ENCODE peak calls at places on chromosome 21, in nine cellular contexts. One of them, this sample, is unnamed.
A peak's percentile ranks its signal among the peaks of the same experiment; 100 is the strongest.

GRCh38 chr21:18373631-18374030 is 30.0 kb downstream of the TMPRSS15 start:
- DNase-seq in CD8-positive, alpha-beta memory T cell: no peak
- DNase-seq in B cell: no peak
- DNase-seq in bronchial epithelial cell: no peak
- DNase-seq in HT1080: peak; percentile 76
- DNase-seq in brain microvascular endothelial cell: peak; percentile 3
- DNase-seq in Caki2: no peak
- DNase-seq in HFFc6: no peak
- DNase-seq in T-helper 17 cell: no peak
- DNase-seq in this sample: no peak

GRCh38 chr21:33968082-33968997 is 52.7 kb upstream of the ATP5PO start:
- DNase-seq in Caki2: peak; percentile 96
- DNase-seq in brain microvascular endothelial cell: peak; percentile 64
- DNase-seq in T-helper 17 cell: no peak
- DNase-seq in CD8-positive, alpha-beta memory T cell: no peak
- DNase-seq in HFFc6: peak; percentile 84
- DNase-seq in HT1080: peak; percentile 80
- DNase-seq in bronchial epithelial cell: peak; percentile 83
- DNase-seq in B cell: peak; percentile 27
- DNase-seq in this sample: no peak

GRCh38 chr21:41799763-41800162 is 32.9 kb upstream of the RIPK4 start:
- DNase-seq in HFFc6: no peak
- DNase-seq in brain microvascular endothelial cell: no peak
- DNase-seq in Caki2: no peak
- DNase-seq in B cell: no peak
- DNase-seq in T-helper 17 cell: no peak
- DNase-seq in HT1080: no peak
- DNase-seq in bronchial epithelial cell: no peak
- DNase-seq in CD8-positive, alpha-beta memory T cell: no peak
- DNase-seq in this sample: no peak

GRCh38 chr21:38434913-38435533 is 63.3 kb downstream of the ERG start:
- DNase-seq in brain microvascular endothelial cell: peak; percentile 81
- DNase-seq in B cell: no peak
- DNase-seq in bronchial epithelial cell: peak; percentile 57
- DNase-seq in HT1080: peak; percentile 73
- DNase-seq in CD8-positive, alpha-beta memory T cell: no peak
- DNase-seq in HFFc6: peak; percentile 28
- DNase-seq in Caki2: peak; percentile 35
- DNase-seq in T-helper 17 cell: no peak
- DNase-seq in this sample: no peak

GRCh38 chr21:21921410-21922232 is 923.4 kb downstream of the NCAM2 start:
- DNase-seq in B cell: peak; percentile 1
- DNase-seq in HFFc6: no peak
- DNase-seq in CD8-positive, alpha-beta memory T cell: no peak
- DNase-seq in HT1080: peak; percentile 23
- DNase-seq in Caki2: peak; percentile 3
- DNase-seq in bronchial epithelial cell: peak; percentile 4
- DNase-seq in brain microvascular endothelial cell: no peak
- DNase-seq in T-helper 17 cell: no peak
- DNase-seq in this sample: no peak

GRCh38 chr21:42038826-42039425 is 28.8 kb upstream of the ZBTB21 start:
- DNase-seq in CD8-positive, alpha-beta memory T cell: no peak
- DNase-seq in bronchial epithelial cell: no peak
- DNase-seq in HFFc6: peak; percentile 10
- DNase-seq in brain microvascular endothelial cell: no peak
- DNase-seq in B cell: no peak
- DNase-seq in HT1080: no peak
- DNase-seq in Caki2: no peak
- DNase-seq in T-helper 17 cell: no peak
- DNase-seq in this sample: no peak

GRCh38 chr21:45593162-45594022 is 50.1 kb upstream of the PCBP3 start:
- DNase-seq in B cell: no peak
- DNase-seq in T-helper 17 cell: no peak
- DNase-seq in CD8-positive, alpha-beta memory T cell: no peak
- DNase-seq in Caki2: no peak
- DNase-seq in bronchial epithelial cell: no peak
- DNase-seq in brain microvascular endothelial cell: no peak
- DNase-seq in HFFc6: no peak
- DNase-seq in HT1080: peak; percentile 65
- DNase-seq in this sample: no peak

GRCh38 chr21:25582888-25583287 is 24.4 kb downstream of the MRPL39 start:
- DNase-seq in B cell: no peak
- DNase-seq in CD8-positive, alpha-beta memory T cell: no peak
- DNase-seq in brain microvascular endothelial cell: no peak
- DNase-seq in HT1080: no peak
- DNase-seq in HFFc6: no peak
- DNase-seq in bronchial epithelial cell: no peak
- DNase-seq in T-helper 17 cell: no peak
- DNase-seq in Caki2: no peak
- DNase-seq in this sample: no peak

GRCh38 chr21:39556176-39556575 is 56.6 kb upstream of the B3GALT5 start:
- DNase-seq in bronchial epithelial cell: no peak
- DNase-seq in HFFc6: no peak
- DNase-seq in T-helper 17 cell: no peak
- DNase-seq in brain microvascular endothelial cell: no peak
- DNase-seq in B cell: no peak
- DNase-seq in Caki2: no peak
- DNase-seq in HT1080: peak; percentile 29
- DNase-seq in CD8-positive, alpha-beta memory T cell: no peak
- DNase-seq in this sample: no peak

GRCh38 chr21:30216041-30216723 is at the start of gene CLDN8:
- DNase-seq in B cell: no peak
- DNase-seq in T-helper 17 cell: no peak
- DNase-seq in bronchial epithelial cell: peak; percentile 48
- DNase-seq in HFFc6: no peak
- DNase-seq in Caki2: no peak
- DNase-seq in CD8-positive, alpha-beta memory T cell: no peak
- DNase-seq in brain microvascular endothelial cell: no peak
- DNase-seq in HT1080: no peak
- DNase-seq in this sample: no peak

GRCh38 chr21:34878501-34878900 is 170.6 kb downstream of the RUNX1 start:
- DNase-seq in HFFc6: no peak
- DNase-seq in B cell: no peak
- DNase-seq in CD8-positive, alpha-beta memory T cell: no peak
- DNase-seq in HT1080: no peak
- DNase-seq in T-helper 17 cell: no peak
- DNase-seq in brain microvascular endothelial cell: no peak
- DNase-seq in Caki2: peak; percentile 67
- DNase-seq in bronchial epithelial cell: peak; percentile 81
- DNase-seq in this sample: no peak

GRCh38 chr21:37787456-37787855 is 128.8 kb downstream of the KCNJ6 start:
- DNase-seq in T-helper 17 cell: no peak
- DNase-seq in Caki2: peak; percentile 44
- DNase-seq in B cell: no peak
- DNase-seq in CD8-positive, alpha-beta memory T cell: no peak
- DNase-seq in brain microvascular endothelial cell: peak; percentile 86
- DNase-seq in HFFc6: peak; percentile 76
- DNase-seq in bronchial epithelial cell: peak; percentile 74
- DNase-seq in HT1080: peak; percentile 73
- DNase-seq in this sample: no peak

GRCh38 chr21:44521928-44522752 is 17.9 kb downstream of the KRTAP10-1 start:
- DNase-seq in T-helper 17 cell: no peak
- DNase-seq in CD8-positive, alpha-beta memory T cell: no peak
- DNase-seq in bronchial epithelial cell: no peak
- DNase-seq in HFFc6: no peak
- DNase-seq in HT1080: no peak
- DNase-seq in brain microvascular endothelial cell: no peak
- DNase-seq in Caki2: no peak
- DNase-seq in B cell: no peak
- DNase-seq in this sample: peak; percentile 53

GRCh38 chr21:16454371-16454770 is 724.6 kb downstream of the USP25 start:
- DNase-seq in CD8-positive, alpha-beta memory T cell: no peak
- DNase-seq in B cell: no peak
- DNase-seq in HFFc6: peak; percentile 24
- DNase-seq in T-helper 17 cell: no peak
- DNase-seq in bronchial epithelial cell: no peak
- DNase-seq in brain microvascular endothelial cell: no peak
- DNase-seq in HT1080: peak; percentile 2
- DNase-seq in Caki2: no peak
- DNase-seq in this sample: no peak

GRCh38 chr21:25885405-25885804 is 150.6 kb downstream of the GABPA start:
- DNase-seq in HT1080: no peak
- DNase-seq in bronchial epithelial cell: no peak
- DNase-seq in HFFc6: no peak
- DNase-seq in B cell: no peak
- DNase-seq in Caki2: no peak
- DNase-seq in CD8-positive, alpha-beta memory T cell: no peak
- DNase-seq in brain microvascular endothelial cell: no peak
- DNase-seq in T-helper 17 cell: no peak
- DNase-seq in this sample: no peak

GRCh38 chr21:16908087-16908486 is 604.8 kb upstream of the CXADR start:
- DNase-seq in HFFc6: peak; percentile 3
- DNase-seq in B cell: no peak
- DNase-seq in CD8-positive, alpha-beta memory T cell: no peak
- DNase-seq in brain microvascular endothelial cell: no peak
- DNase-seq in HT1080: peak; percentile 5
- DNase-seq in Caki2: peak; percentile 2
- DNase-seq in T-helper 17 cell: no peak
- DNase-seq in bronchial epithelial cell: peak; percentile 95
- DNase-seq in this sample: no peak

GRCh38 chr21:14259669-14260458 is 43.9 kb downstream of the RBM11 start:
- DNase-seq in Caki2: peak; percentile 33
- DNase-seq in HFFc6: peak; percentile 33
- DNase-seq in bronchial epithelial cell: peak; percentile 68
- DNase-seq in brain microvascular endothelial cell: peak; percentile 31
- DNase-seq in CD8-positive, alpha-beta memory T cell: no peak
- DNase-seq in HT1080: peak; percentile 37
- DNase-seq in B cell: peak; percentile 55
- DNase-seq in T-helper 17 cell: no peak
- DNase-seq in this sample: no peak

GRCh38 chr21:16070207-16070651 is 340.4 kb downstream of the USP25 start:
- DNase-seq in T-helper 17 cell: no peak
- DNase-seq in brain microvascular endothelial cell: no peak
- DNase-seq in Caki2: no peak
- DNase-seq in HFFc6: peak; percentile 22
- DNase-seq in B cell: no peak
- DNase-seq in HT1080: no peak
- DNase-seq in bronchial epithelial cell: no peak
- DNase-seq in CD8-positive, alpha-beta memory T cell: no peak
- DNase-seq in this sample: no peak

GRCh38 chr21:18053151-18053550 is 191.5 kb upstream of the CHODL start:
- DNase-seq in brain microvascular endothelial cell: no peak
- DNase-seq in HFFc6: no peak
- DNase-seq in B cell: no peak
- DNase-seq in HT1080: no peak
- DNase-seq in CD8-positive, alpha-beta memory T cell: no peak
- DNase-seq in T-helper 17 cell: no peak
- DNase-seq in bronchial epithelial cell: no peak
- DNase-seq in Caki2: no peak
- DNase-seq in this sample: no peak

GRCh38 chr21:34775793-34776192 is 107.0 kb downstream of the CLIC6 start:
- DNase-seq in bronchial epithelial cell: no peak
- DNase-seq in T-helper 17 cell: no peak
- DNase-seq in CD8-positive, alpha-beta memory T cell: no peak
- DNase-seq in B cell: no peak
- DNase-seq in Caki2: no peak
- DNase-seq in HT1080: no peak
- DNase-seq in brain microvascular endothelial cell: no peak
- DNase-seq in HFFc6: no peak
- DNase-seq in this sample: no peak

GRCh38 chr21:26072891-26073615 is 97.5 kb downstream of the APP start:
- DNase-seq in HT1080: peak; percentile 43
- DNase-seq in Caki2: no peak
- DNase-seq in HFFc6: peak; percentile 71
- DNase-seq in brain microvascular endothelial cell: peak; percentile 87
- DNase-seq in CD8-positive, alpha-beta memory T cell: no peak
- DNase-seq in bronchial epithelial cell: no peak
- DNase-seq in T-helper 17 cell: no peak
- DNase-seq in B cell: no peak
- DNase-seq in this sample: no peak

GRCh38 chr21:18041012-18041411 is 203.6 kb upstream of the CHODL start:
- DNase-seq in HFFc6: no peak
- DNase-seq in bronchial epithelial cell: peak; percentile 1
- DNase-seq in brain microvascular endothelial cell: no peak
- DNase-seq in B cell: no peak
- DNase-seq in Caki2: peak; percentile 7
- DNase-seq in HT1080: peak; percentile 50
- DNase-seq in T-helper 17 cell: no peak
- DNase-seq in CD8-positive, alpha-beta memory T cell: no peak
- DNase-seq in this sample: no peak

GRCh38 chr21:30209571-30209970 is 6.3 kb downstream of the CLDN8 start:
- DNase-seq in brain microvascular endothelial cell: no peak
- DNase-seq in Caki2: no peak
- DNase-seq in HT1080: no peak
- DNase-seq in B cell: no peak
- DNase-seq in bronchial epithelial cell: no peak
- DNase-seq in HFFc6: no peak
- DNase-seq in CD8-positive, alpha-beta memory T cell: no peak
- DNase-seq in T-helper 17 cell: no peak
- DNase-seq in this sample: no peak

GRCh38 chr21:17610862-17611261 is 1.8 kb downstream of the BTG3 start:
- DNase-seq in T-helper 17 cell: no peak
- DNase-seq in Caki2: no peak
- DNase-seq in HT1080: no peak
- DNase-seq in B cell: peak; percentile 13
- DNase-seq in bronchial epithelial cell: no peak
- DNase-seq in CD8-positive, alpha-beta memory T cell: no peak
- DNase-seq in HFFc6: no peak
- DNase-seq in brain microvascular endothelial cell: no peak
- DNase-seq in this sample: no peak

GRCh38 chr21:38441153-38441552 is 57.1 kb downstream of the ERG start:
- DNase-seq in HT1080: no peak
- DNase-seq in Caki2: no peak
- DNase-seq in CD8-positive, alpha-beta memory T cell: no peak
- DNase-seq in bronchial epithelial cell: no peak
- DNase-seq in B cell: no peak
- DNase-seq in brain microvascular endothelial cell: no peak
- DNase-seq in HFFc6: no peak
- DNase-seq in T-helper 17 cell: no peak
- DNase-seq in this sample: no peak

GRCh38 chr21:36297555-36297937 is 22.5 kb upstream of the MORC3 start:
- DNase-seq in brain microvascular endothelial cell: no peak
- DNase-seq in T-helper 17 cell: no peak
- DNase-seq in Caki2: no peak
- DNase-seq in B cell: peak; percentile 18
- DNase-seq in HT1080: no peak
- DNase-seq in bronchial epithelial cell: no peak
- DNase-seq in HFFc6: no peak
- DNase-seq in CD8-positive, alpha-beta memory T cell: no peak
- DNase-seq in this sample: peak; percentile 36

GRCh38 chr21:35508389-35508888 is 459.3 kb upstream of the RUNX1 start:
- DNase-seq in bronchial epithelial cell: peak; percentile 47
- DNase-seq in T-helper 17 cell: no peak
- DNase-seq in brain microvascular endothelial cell: peak; percentile 76
- DNase-seq in Caki2: peak; percentile 6
- DNase-seq in HT1080: peak; percentile 65
- DNase-seq in HFFc6: peak; percentile 93
- DNase-seq in B cell: no peak
- DNase-seq in CD8-positive, alpha-beta memory T cell: no peak
- DNase-seq in this sample: peak; percentile 84

GRCh38 chr21:38504056-38504455 is 5.8 kb upstream of the ERG start:
- DNase-seq in CD8-positive, alpha-beta memory T cell: no peak
- DNase-seq in HT1080: no peak
- DNase-seq in Caki2: no peak
- DNase-seq in HFFc6: no peak
- DNase-seq in T-helper 17 cell: no peak
- DNase-seq in brain microvascular endothelial cell: no peak
- DNase-seq in bronchial epithelial cell: no peak
- DNase-seq in B cell: no peak
- DNase-seq in this sample: no peak

GRCh38 chr21:15631342-15631741 is 98.4 kb upstream of the USP25 start:
- DNase-seq in HT1080: no peak
- DNase-seq in brain microvascular endothelial cell: peak; percentile 55
- DNase-seq in HFFc6: peak; percentile 62
- DNase-seq in bronchial epithelial cell: peak; percentile 45
- DNase-seq in T-helper 17 cell: no peak
- DNase-seq in Caki2: no peak
- DNase-seq in B cell: no peak
- DNase-seq in CD8-positive, alpha-beta memory T cell: no peak
- DNase-seq in this sample: no peak

GRCh38 chr21:45512626-45513002 is 29.6 kb downstream of the SLC19A1 start:
- DNase-seq in B cell: no peak
- DNase-seq in brain microvascular endothelial cell: no peak
- DNase-seq in T-helper 17 cell: no peak
- DNase-seq in CD8-positive, alpha-beta memory T cell: no peak
- DNase-seq in Caki2: no peak
- DNase-seq in HT1080: no peak
- DNase-seq in bronchial epithelial cell: no peak
- DNase-seq in HFFc6: no peak
- DNase-seq in this sample: peak; percentile 71

GRCh38 chr21:41488080-41488479 is 19.9 kb downstream of the TMPRSS2 start:
- DNase-seq in T-helper 17 cell: no peak
- DNase-seq in Caki2: no peak
- DNase-seq in B cell: no peak
- DNase-seq in bronchial epithelial cell: no peak
- DNase-seq in CD8-positive, alpha-beta memory T cell: no peak
- DNase-seq in HT1080: peak; percentile 15
- DNase-seq in HFFc6: no peak
- DNase-seq in brain microvascular endothelial cell: no peak
- DNase-seq in this sample: no peak

This sample was measured in cardiac septum.